ENCODE peak calls at places on chromosome 22, in six cellular contexts. O is OCI-LY7, P is GM06990, E is lower lobe of right lung, J is thoracic aorta, Y is cardiac fibroblast. X is an unnamed sample.

GRCh38 chr22:47133263-47133662 is 370.8 kb downstream of the TBC1D22A start:
- DNase-seq in O (no peak), P (no peak), E (no peak), J (no peak), Y (no peak), X (no peak)

GRCh38 chr22:42711895-42712837 is 8.5 kb downstream of the A4GALT start:
- DNase-seq in O (no peak), P (peak), E (no peak), J (no peak), Y (no peak), X (no peak)

GRCh38 chr22:43126506-43127165 is 16.1 kb downstream of the BIK start:
- DNase-seq in O (no peak), P (no peak), E (no peak), J (no peak), Y (peak), X (no peak)

GRCh38 chr22:50201191-50202129 is 649 bp downstream of the SELENOO start:
- DNase-seq in O (peak), P (no peak), E (no peak), J (no peak), Y (no peak), X (no peak)

GRCh38 chr22:24156146-24156914 is 25.0 kb upstream of the SUSD2 start:
- DNase-seq in O (peak), P (peak), E (peak), J (no peak), Y (peak), X (no peak)

GRCh38 chr22:47101321-47101885 is 339.0 kb downstream of the TBC1D22A start:
- DNase-seq in O (no peak), P (no peak), E (no peak), J (no peak), Y (no peak), X (no peak)

GRCh38 chr22:19937616-19938473 is 3.7 kb upstream of the COMT start:
- DNase-seq in O (no peak), P (no peak), E (peak), J (no peak), Y (no peak), X (no peak)

GRCh38 chr22:50309601-50309991 is 2.1 kb upstream of the PLXNB2 start:
- DNase-seq in O (no peak), P (peak), E (no peak), J (no peak), Y (no peak), X (no peak)

GRCh38 chr22:19182472-19183157 is 4.1 kb upstream of the SLC25A1 start:
- DNase-seq in O (no peak), P (no peak), E (no peak), J (no peak), Y (no peak), X (no peak)

GRCh38 chr22:17831527-17832251 is 57.4 kb upstream of the BID start:
- DNase-seq in O (no peak), P (no peak), E (no peak), J (no peak), Y (no peak), X (no peak)

GRCh38 chr22:39266398-39267030 is 21.7 kb upstream of the PDGFB start:
- DNase-seq in O (no peak), P (peak), E (no peak), J (no peak), Y (peak), X (peak)

GRCh38 chr22:20399866-20400605 is 6.1 kb downstream of the ZNF74 start:
- DNase-seq in O (no peak), P (no peak), E (no peak), J (no peak), Y (no peak), X (no peak)

GRCh38 chr22:42437488-42438292 is 5.5 kb upstream of the NFAM1 start:
- DNase-seq in O (peak), P (peak), E (peak), J (no peak), Y (peak), X (no peak)

GRCh38 chr22:49032821-49033220 is 794.9 kb downstream of the BRD1 start:
- DNase-seq in O (no peak), P (no peak), E (no peak), J (no peak), Y (no peak), X (no peak)

GRCh38 chr22:45860201-45860600 is 116.8 kb downstream of the WNT7B start:
- DNase-seq in O (no peak), P (no peak), E (peak), J (no peak), Y (no peak), X (peak)

GRCh38 chr22:49724030-49724892 is 103.4 kb downstream of the BRD1 start:
- DNase-seq in O (peak), P (no peak), E (no peak), J (no peak), Y (no peak), X (peak)

GRCh38 chr22:38467438-38467903 is 425 bp upstream of the KDELR3 start:
- DNase-seq in O (no peak), P (no peak), E (no peak), J (no peak), Y (no peak), X (no peak)

GRCh38 chr22:22460060-22460459 is 48.5 kb downstream of the ZNF280B start:
- DNase-seq in O (no peak), P (no peak), E (no peak), J (no peak), Y (no peak), X (no peak)

GRCh38 chr22:24474649-24475048 is 20.5 kb upstream of the UPB1 start:
- DNase-seq in O (no peak), P (no peak), E (no peak), J (no peak), Y (no peak), X (no peak)

GRCh38 chr22:20571078-20571503 is 63.7 kb downstream of the MED15 start:
- DNase-seq in O (no peak), P (no peak), E (no peak), J (no peak), Y (no peak), X (no peak)

GRCh38 chr22:38305481-38306448 is 11.5 kb downstream of the CSNK1E start:
- DNase-seq in O (peak), P (peak), E (no peak), J (no peak), Y (peak), X (no peak)

GRCh38 chr22:28917747-28918543 is 34.6 kb downstream of the ZNRF3 start:
- DNase-seq in O (peak), P (no peak), E (no peak), J (no peak), Y (peak), X (no peak)

GRCh38 chr22:40597541-40598453 is 38.7 kb downstream of the MRTFA start:
- DNase-seq in O (no peak), P (no peak), E (no peak), J (no peak), Y (no peak), X (no peak)

GRCh38 chr22:20242393-20243175 is 25.5 kb downstream of the RTN4R start:
- DNase-seq in O (no peak), P (no peak), E (no peak), J (no peak), Y (no peak), X (no peak)

GRCh38 chr22:43925433-43926348 is 2.1 kb downstream of the PNPLA3 start:
- DNase-seq in O (no peak), P (no peak), E (peak), J (no peak), Y (peak), X (no peak)

GRCh38 chr22:34866501-34867171 is 199.3 kb upstream of the ISX start:
- DNase-seq in O (no peak), P (no peak), E (no peak), J (no peak), Y (no peak), X (no peak)

GRCh38 chr22:38088723-38089473 is 4.9 kb upstream of the SLC16A8 start:
- DNase-seq in O (no peak), P (no peak), E (no peak), J (no peak), Y (peak), X (no peak)

GRCh38 chr22:18078329-18079041 is 695 bp downstream of the PEX26 start:
- DNase-seq in O (peak), P (peak), E (peak), J (no peak), Y (peak), X (no peak)

GRCh38 chr22:40310771-40311120 is 35.6 kb upstream of the ADSL start:
- DNase-seq in O (no peak), P (no peak), E (no peak), J (no peak), Y (no peak), X (no peak)

GRCh38 chr22:20424937-20425587 is 12.6 kb downstream of the SCARF2 start:
- DNase-seq in O (no peak), P (no peak), E (no peak), J (no peak), Y (no peak), X (no peak)

DNA sequence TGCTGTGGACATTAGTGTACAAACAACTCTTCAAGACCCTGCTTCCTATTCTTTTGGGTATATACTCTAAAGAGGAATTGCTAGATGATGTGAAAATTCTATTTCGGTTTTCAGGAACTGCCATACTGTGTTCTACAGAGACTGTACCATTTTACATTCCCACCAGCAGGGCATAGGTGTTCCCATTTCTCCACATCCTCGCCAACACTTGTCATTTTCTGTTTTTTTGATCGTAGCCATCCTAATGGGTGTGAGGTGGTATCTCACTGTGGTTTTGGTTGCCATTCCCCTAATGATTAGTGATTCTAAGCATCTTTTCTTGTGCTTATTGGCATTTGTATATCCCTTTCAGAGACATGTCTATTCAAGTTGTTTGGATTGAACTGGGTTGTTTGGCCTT is 29.8 kb upstream of the GRK3 start:
- DNase-seq in O (no peak), P (no peak), E (no peak), J (no peak), Y (no peak), X (no peak)
- TF ChIP-seq CTCF in O (no peak), P (no peak), E (no peak), J (no peak), Y (no peak), X (no peak)

GRCh38 chr22:32644252-32645100 is 157.0 kb upstream of the TIMP3 start:
- DNase-seq in O (no peak), P (peak), E (peak), J (no peak), Y (peak), X (peak)
- TF ChIP-seq CTCF in O (no peak), P (no peak), E (no peak), J (no peak), Y (no peak), X (no peak)

DNA sequence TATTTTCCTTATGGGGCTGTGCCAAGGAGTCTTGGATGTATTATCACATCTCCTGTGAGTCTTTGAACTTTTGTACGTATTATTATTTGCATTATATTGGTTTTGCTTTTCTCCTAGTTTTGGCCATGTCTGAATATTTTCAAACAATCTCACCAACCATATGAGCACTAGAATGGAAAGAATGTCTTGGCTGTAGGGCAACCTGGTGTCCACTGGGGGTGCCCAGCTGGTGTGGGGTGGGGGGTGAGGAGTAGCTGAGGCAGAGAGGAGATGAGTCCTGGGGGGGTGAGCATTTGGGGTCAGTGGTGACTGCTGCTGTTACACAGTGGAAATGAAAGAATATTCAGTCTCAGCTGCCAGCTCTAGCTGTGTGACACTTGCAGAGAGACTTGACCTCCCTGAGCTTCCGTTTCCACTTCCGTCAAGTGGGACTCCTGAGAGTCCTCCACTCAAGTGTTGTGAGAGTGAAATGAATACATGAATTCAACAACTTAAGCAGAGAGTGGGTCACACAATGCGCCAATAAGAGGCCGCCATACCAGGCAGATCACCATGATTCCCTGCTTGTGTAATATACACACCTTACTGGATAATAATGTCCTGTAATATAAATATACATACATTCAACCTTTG is 12.7 kb upstream of the PVALB start:
- DNase-seq in O (no peak), P (no peak), E (peak), J (no peak), Y (no peak), X (no peak)
- TF ChIP-seq CTCF in O (no peak), P (no peak), E (no peak), J (no peak), Y (no peak), X (no peak)

GRCh38 chr22:27438271-27438980 is 363.1 kb downstream of the MN1 start:
- DNase-seq in O (no peak), P (no peak), E (no peak), J (no peak), Y (peak), X (no peak)
- TF ChIP-seq CTCF in O (no peak), P (no peak), E (no peak), J (peak), Y (no peak), X (no peak)

GRCh38 chr22:32958021-32958420 is 100.2 kb downstream of the SYN3 start:
- DNase-seq in O (no peak), P (no peak), E (no peak), J (no peak), Y (no peak), X (no peak)
- TF ChIP-seq CTCF in O (no peak), P (no peak), E (peak), J (no peak), Y (no peak), X (peak)

GRCh38 chr22:27382947-27383346 is 418.6 kb downstream of the MN1 start:
- DNase-seq in O (no peak), P (no peak), E (no peak), J (no peak), Y (no peak), X (peak)

GRCh38 chr22:27383896-27384295 is 417.7 kb downstream of the MN1 start:
- DNase-seq in O (no peak), P (no peak), E (no peak), J (no peak), Y (no peak), X (no peak)

GRCh38 chr22:27381552-27381951 is 420.0 kb downstream of the MN1 start:
- DNase-seq in O (peak), P (no peak), E (no peak), J (no peak), Y (no peak), X (peak)

GRCh38 chr22:27380826-27381225 is 420.7 kb downstream of the MN1 start:
- DNase-seq in O (no peak), P (no peak), E (no peak), J (no peak), Y (no peak), X (peak)

DNA sequence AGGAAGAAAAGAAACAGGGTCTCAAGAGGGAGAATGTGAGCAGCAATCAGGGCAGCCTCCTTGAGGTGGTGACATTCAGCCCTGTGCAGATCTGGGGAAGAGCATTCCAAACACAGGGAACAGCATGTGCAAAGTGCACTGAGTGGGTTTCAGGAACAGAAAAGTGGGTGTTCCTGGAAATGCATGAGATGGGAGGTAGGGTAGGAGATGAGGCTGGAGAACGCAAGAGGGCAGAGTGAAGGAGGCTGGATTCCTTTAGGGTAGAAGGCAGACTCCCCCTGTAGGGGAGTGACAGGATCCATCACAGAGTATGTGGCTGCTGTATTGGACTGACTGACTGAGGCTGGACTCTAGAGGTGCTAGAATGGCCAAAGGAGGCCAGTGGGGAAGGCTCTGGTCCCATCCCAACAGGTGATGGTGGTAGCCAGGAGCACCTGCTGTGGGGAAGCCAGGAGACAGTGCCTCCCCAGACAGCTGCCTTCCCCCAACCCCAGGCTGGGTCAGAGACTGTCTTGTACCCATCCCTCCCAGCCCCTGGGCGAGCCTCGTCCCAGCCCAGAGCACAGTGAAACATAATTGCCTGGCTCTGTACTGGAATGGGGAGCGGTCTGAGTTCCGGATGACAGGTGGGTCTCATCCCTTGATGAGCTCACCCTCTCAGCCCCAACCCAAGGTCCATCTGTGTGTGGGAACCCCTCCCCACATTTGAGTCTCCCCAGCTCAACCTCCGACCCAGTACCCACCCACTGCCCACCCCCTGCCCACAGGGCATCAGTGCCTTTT is 419.4 kb downstream of the MN1 start:
- DNase-seq in O (peak), P (no peak), E (no peak), J (no peak), Y (no peak), X (peak)
- TF ChIP-seq CTCF in O (peak), P (no peak), E (no peak), J (no peak), Y (no peak), X (no peak)

GRCh38 chr22:30947821-30948454 is 20.6 kb downstream of the MORC2 start:
- DNase-seq in O (peak), P (no peak), E (no peak), J (no peak), Y (peak), X (no peak)
- TF ChIP-seq CTCF in O (peak), P (peak), E (peak), J (peak), Y (peak), X (peak)

DNA sequence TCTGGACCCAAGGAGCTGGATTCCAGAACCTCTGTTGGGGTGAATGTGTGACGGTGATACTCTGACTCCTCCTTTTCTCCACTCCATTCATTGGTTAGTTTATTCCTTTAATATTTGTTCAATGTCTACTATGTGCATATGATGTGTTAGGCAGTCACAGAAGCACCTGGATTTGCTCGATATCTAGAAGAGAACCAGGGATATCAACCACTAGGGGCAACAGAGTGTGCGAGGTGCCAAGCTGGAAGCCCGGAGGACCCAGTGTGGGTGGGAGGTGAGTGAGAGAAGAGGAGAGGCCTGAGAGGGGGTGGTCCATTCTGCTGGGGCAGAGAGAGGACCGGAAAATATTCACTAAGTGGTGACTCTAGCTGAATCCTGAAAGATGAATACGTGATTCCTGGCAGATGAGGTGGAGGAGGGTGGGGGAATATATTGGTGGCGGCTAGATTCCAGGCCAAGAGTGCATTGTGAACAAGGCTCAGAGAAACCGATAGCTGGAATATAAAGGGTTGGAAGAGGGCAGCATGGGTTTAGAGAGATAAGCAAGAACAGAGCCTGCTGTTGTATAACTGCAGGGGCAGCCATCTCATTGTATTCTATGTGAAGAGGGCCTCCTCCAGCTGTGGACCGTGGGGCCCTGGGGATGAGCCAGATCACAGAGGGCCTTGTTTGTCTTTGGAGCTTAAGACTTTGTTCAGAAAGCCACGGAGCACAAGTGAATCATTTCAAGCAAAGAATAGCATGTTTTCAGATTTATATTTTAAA is 6.9 kb upstream of the TIMP3 start:
- DNase-seq in O (no peak), P (no peak), E (no peak), J (no peak), Y (no peak), X (no peak)
- TF ChIP-seq CTCF in O (peak), P (no peak), E (no peak), J (no peak), Y (no peak), X (no peak)

X was measured in right atrium auricular region.